ENCODE peak calls at places on chromosomes 2 and 18, in nine cellular contexts. N is testis; C is gastrocnemius medialis; P is cardiac muscle cell; D is DND-41; G is adrenal gland; I is CD4-positive, alpha-beta T cell; J is upper lobe of right lung; A is uterus. Y is an unnamed sample.
A peak's percentile ranks its signal among the peaks of the same experiment; 100 is the strongest.

GRCh38 chr2:230631470-230631869 is 81.2 kb upstream of the CAB39 start:
- DNase-seq in D (no peak), G (no peak), A (no peak), I (no peak), C (no peak), J (no peak), N (no peak), P (no peak), Y (no peak)

GRCh38 chr2:109032229-109032800 is 43.3 kb upstream of the EDAR start:
- DNase-seq in J (no peak), I (peak; percentile 60), G (no peak), N (no peak), P (no peak), D (peak; percentile 66), C (no peak), A (no peak), Y (no peak)

GRCh38 chr2:134337617-134338016 is 83.7 kb downstream of the MGAT5 start:
- DNase-seq in J (no peak), G (no peak), I (no peak), N (no peak), C (no peak), D (no peak), A (no peak), P (no peak), Y (no peak)

GRCh38 chr18:8303151-8303770 is 306.0 kb upstream of the RAB12 start:
- DNase-seq in G (no peak), C (no peak), P (no peak), J (no peak), A (no peak), N (no peak), I (no peak), D (no peak), Y (no peak)

GRCh38 chr18:13036622-13037320 is 45.6 kb downstream of the CEP192 start:
- DNase-seq in J (no peak), D (no peak), N (no peak), G (no peak), I (no peak), P (no peak), C (no peak), A (no peak), Y (no peak)

GRCh38 chr2:194304191-194304590 is 1352.8 kb upstream of the SLC39A10 start:
- DNase-seq in A (no peak), C (no peak), J (no peak), N (no peak), P (no peak), G (no peak), I (no peak), D (no peak), Y (no peak)

GRCh38 chr2:144358979-144359541 is 160.9 kb downstream of the ZEB2 start:
- DNase-seq in G (no peak), D (no peak), C (no peak), P (peak; percentile 39), A (no peak), I (no peak), N (peak; percentile 43), J (no peak), Y (peak; percentile 70)

GRCh38 chr2:46645681-46646162 is 166.4 kb downstream of the TMEM247 start:
- DNase-seq in J (no peak), G (no peak), C (peak; percentile 23), P (peak; percentile 92), D (no peak), A (peak; percentile 47), I (no peak), N (peak; percentile 73), Y (no peak)

GRCh38 chr18:33307520-33307919 is 133.0 kb downstream of the CCDC178 start:
- DNase-seq in P (no peak), D (no peak), I (no peak), J (no peak), A (no peak), C (no peak), N (no peak), G (no peak), Y (no peak)

GRCh38 chr2:35035883-35036282 is 1319.7 kb upstream of the CRIM1 start:
- DNase-seq in I (no peak), C (no peak), N (no peak), P (no peak), G (no peak), D (no peak), A (no peak), J (no peak), Y (no peak)

GRCh38 chr2:128493880-128494279 is 175.2 kb upstream of the HS6ST1 start:
- DNase-seq in D (peak; percentile 4), G (no peak), J (no peak), P (no peak), A (no peak), N (peak; percentile 12), I (no peak), C (no peak), Y (no peak)

GRCh38 chr2:36568533-36569246 is 29.3 kb downstream of the FEZ2 start:
- DNase-seq in A (no peak), P (peak; percentile 45), N (no peak), C (no peak), G (no peak), J (no peak), I (no peak), D (no peak), Y (no peak)

GRCh38 chr2:215435261-215435808 is 533 bp downstream of the FN1 start:
- DNase-seq in D (no peak), C (no peak), A (peak; percentile 55), J (peak; percentile 67), G (peak; percentile 15), P (no peak), N (peak; percentile 32), I (no peak), Y (peak; percentile 79)

GRCh38 chr2:88099798-88100488 is 27.9 kb downstream of the FABP1 start:
- DNase-seq in C (peak; percentile 83), J (no peak), A (no peak), G (no peak), N (no peak), D (peak; percentile 14), I (no peak), P (peak; percentile 41), Y (no peak)

GRCh38 chr18:10566390-10566789 is 40.6 kb downstream of the NAPG start:
- DNase-seq in J (no peak), D (no peak), C (no peak), I (no peak), P (no peak), G (no peak), N (no peak), A (no peak), Y (no peak)

GRCh38 chr18:13320891-13321425 is 102.4 kb downstream of the LDLRAD4 start:
- DNase-seq in P (no peak), I (no peak), A (no peak), J (no peak), D (no peak), N (no peak), G (no peak), C (no peak), Y (no peak)

GRCh38 chr2:202486351-202486750 is 110.2 kb downstream of the BMPR2 start:
- DNase-seq in D (no peak), A (no peak), N (no peak), I (no peak), C (no peak), G (no peak), J (no peak), P (no peak), Y (no peak)

GRCh38 chr2:71347517-71347916 is 15.9 kb downstream of the ZNF638 start:
- DNase-seq in A (no peak), G (no peak), J (no peak), C (no peak), P (peak; percentile 50), I (no peak), N (no peak), D (peak; percentile 16), Y (no peak)

GRCh38 chr18:56639094-56639361 is 636 bp upstream of the TXNL1 start:
- DNase-seq in D (no peak), N (no peak), P (no peak), C (no peak), A (no peak), I (no peak), J (no peak), G (no peak), Y (no peak)

GRCh38 chr18:12748671-12749070 is 45.8 kb downstream of the PSMG2 start:
- DNase-seq in A (no peak), J (no peak), I (no peak), G (no peak), C (no peak), P (no peak), D (no peak), N (no peak), Y (peak; percentile 19)

DNA sequence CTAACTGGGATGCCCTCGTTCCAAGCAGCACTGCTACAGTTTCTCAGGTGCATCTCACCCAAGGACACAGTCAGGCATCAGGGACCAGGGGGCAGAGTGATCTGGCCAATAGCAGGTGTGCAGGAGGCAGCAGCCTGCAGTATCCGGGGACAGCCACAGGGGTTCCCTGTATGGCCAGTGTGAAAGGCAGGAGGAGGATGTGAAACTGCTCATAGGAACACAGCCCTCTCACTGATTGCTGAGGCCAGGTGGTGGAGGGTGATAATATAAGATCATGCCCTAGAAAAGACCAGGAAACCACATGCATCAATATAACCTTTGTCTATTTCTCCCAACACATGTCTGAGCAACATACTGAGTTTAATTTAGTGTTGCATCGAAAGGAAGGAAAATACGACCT is 112.7 kb upstream of the TACR1 start:
- DNase-seq in A (no peak), I (no peak), G (no peak), D (peak; percentile 7), N (no peak), P (no peak), J (no peak), C (no peak), Y (no peak)
- TF ChIP-seq CTCF in A (no peak), I (no peak), G (no peak), D (peak; percentile 19), N (no peak), P (no peak), J (no peak), C (no peak), Y (peak; percentile 8)

GRCh38 chr2:181642071-181642470 is 14.8 kb downstream of the CERKL start:
- DNase-seq in G (no peak), I (no peak), N (no peak), J (no peak), A (no peak), P (no peak), D (no peak), C (no peak), Y (no peak)
- H3K27me3 ChIP-seq in G (no peaks in the 10 kb centered on the region), I (peaks cover 21% of the 10 kb centered on the region), N (no peaks in the 10 kb centered on the region), J (no peaks in the 10 kb centered on the region), A (no peaks in the 10 kb centered on the region), P (peaks cover 19% of the 10 kb centered on the region), D (no peaks in the 10 kb centered on the region), C (peaks cover 8% of the 10 kb centered on the region), Y (no peaks in the 10 kb centered on the region)

DNA sequence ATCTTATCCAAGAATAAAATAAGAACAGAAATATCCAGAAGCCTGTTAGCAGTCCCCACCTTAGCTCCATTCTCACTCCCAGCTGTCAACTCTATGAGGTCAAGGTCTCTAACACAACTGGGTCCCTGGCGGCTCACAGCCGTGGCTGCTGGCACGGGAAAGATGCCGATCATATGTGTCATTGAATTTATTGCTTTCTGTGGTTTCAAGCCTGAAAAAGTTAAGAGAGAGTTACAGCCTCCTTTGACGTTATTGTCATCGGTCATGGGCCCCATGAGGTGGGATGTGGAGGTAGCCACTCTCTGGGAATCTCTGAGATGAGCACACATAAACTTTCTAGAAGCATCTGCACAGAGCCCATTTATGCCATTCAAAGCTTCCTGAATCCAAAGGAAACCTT is 28.7 kb upstream of the CABLES1 start:
- DNase-seq in N (no peak), I (no peak), G (no peak), C (no peak), J (no peak), D (no peak), P (peak; percentile 66), A (no peak), Y (peak; percentile 82)
- TF ChIP-seq CTCF in N (no peak), I (no peak), G (no peak), C (no peak), J (no peak), D (no peak), P (no peak), A (no peak), Y (no peak)

GRCh38 chr18:22560797-22561196 is 143.1 kb upstream of the CTAGE1 start:
- DNase-seq in I (no peak), J (no peak), C (no peak), D (no peak), G (no peak), A (no peak), P (no peak), N (no peak), Y (no peak)
- H3K27me3 ChIP-seq in I (peaks cover 47% of the 10 kb centered on the region), J (no peaks in the 10 kb centered on the region), C (peaks cover 5% of the 10 kb centered on the region), D (no peaks in the 10 kb centered on the region), G (no peaks in the 10 kb centered on the region), A (no peaks in the 10 kb centered on the region), P (no peaks in the 10 kb centered on the region), N (no peaks in the 10 kb centered on the region), Y (no peaks in the 10 kb centered on the region)